ENCODE peak calls at places on chromosomes 6 and 20, in nine cellular contexts. F is pons; C is heart right ventricle; L is NCI-H1105; Y is endodermal cell; H is NCI-H1417; B is stimulated activated CD8-positive, alpha-beta memory T cell treated with anti-CD3 and anti-CD28 coated beads, Interleukin-4, amount 100 ng/mL, for 24 hours; J is erythroblast; I is NCI-H748 treated with DMSO at 0.1 percent for 48 hours. E is an unnamed sample.

GRCh38 chr6:157219201-157220200 is 103.8 kb downstream of the TMEM242 start:
- DNase-seq in F (no peak), C (no peak), L (no peak), Y (peak; percentile 80), H (no peak), B (no peak), J (no peak), I (no peak), E (no peak)

GRCh38 chr6:34657307-34657978 is 39.1 kb downstream of the ILRUN start:
- DNase-seq in F (peak; percentile 85), C (no peak), L (peak; percentile 57), Y (no peak), H (peak; percentile 82), B (no peak), J (peak; percentile 91), I (peak; percentile 66), E (peak; percentile 69)

GRCh38 chr6:4687989-4688947 is 87.9 kb upstream of the CDYL start:
- DNase-seq in F (no peak), C (no peak), L (no peak), Y (no peak), H (no peak), B (no peak), J (peak; percentile 86), I (no peak), E (no peak)

GRCh38 chr20:1438361-1438760 is 28.3 kb downstream of the NSFL1C start:
- DNase-seq in F (no peak), C (no peak), L (no peak), Y (no peak), H (no peak), B (no peak), J (no peak), I (no peak), E (no peak)

GRCh38 chr6:157912326-157912725 is 69.3 kb upstream of the SYNJ2 start:
- DNase-seq in F (peak; percentile 97), C (no peak), L (no peak), Y (no peak), H (no peak), B (no peak), J (no peak), I (no peak), E (no peak)

GRCh38 chr20:1505361-1505760 is 14.1 kb upstream of the SIRPB2 start:
- DNase-seq in F (no peak), C (no peak), L (no peak), Y (no peak), H (no peak), B (no peak), J (no peak), I (no peak), E (no peak)

GRCh38 chr6:13354331-13355042 is 26.1 kb upstream of the TBC1D7 start:
- DNase-seq in F (peak; percentile 73), C (no peak), L (no peak), Y (no peak), H (no peak), B (no peak), J (peak; percentile 21), I (no peak), E (no peak)

GRCh38 chr6:26217714-26218075 is 130.5 kb downstream of the HFE start:
- DNase-seq in F (no peak), C (no peak), L (no peak), Y (peak; percentile 87), H (peak; percentile 72), B (no peak), J (peak; percentile 78), I (no peak), E (no peak)

GRCh38 chr6:20126102-20126752 is 86.0 kb downstream of the MBOAT1 start:
- DNase-seq in F (peak; percentile 54), C (no peak), L (no peak), Y (no peak), H (no peak), B (no peak), J (no peak), I (peak; percentile 50), E (no peak)

GRCh38 chr6:116586738-116587137 is 15.4 kb downstream of the RWDD1 start:
- DNase-seq in F (no peak), C (no peak), L (no peak), Y (no peak), H (no peak), B (no peak), J (no peak), I (no peak), E (no peak)

E was measured in SHP77 treated with DMSO at 0.1 percent for 48 hours.